ENCODE peak calls at places on chromosomes 16 and 17, in seven cellular contexts. F, S, P, U, Z, J and Y are unnamed samples.

GRCh38 chr17:37147301-37147812 is 198.6 kb downstream of the AATF start:
- DNase-seq in P (no peak), J (no peak), Z (no peak), F (no peak), S (peak), U (peak), Y (no peak)

GRCh38 chr17:81298991-81299733 is 4.1 kb upstream of the SLC38A10 start:
- DNase-seq in U (no peak), J (no peak), Z (no peak), S (no peak), P (no peak), F (no peak), Y (no peak)

GRCh38 chr17:79214940-79215604 is 140.4 kb downstream of the ENGASE start:
- DNase-seq in S (no peak), Z (no peak), U (no peak), F (peak), J (no peak), P (no peak), Y (no peak)

GRCh38 chr17:39461911-39462641 is 790 bp downstream of the CDK12 start:
- DNase-seq in Z (peak), S (peak), P (peak), J (peak), F (peak), U (no peak), Y (no peak)

GRCh38 chr16:65415460-65415859 is 293.6 kb upstream of the CDH11 start:
- DNase-seq in U (peak), P (no peak), S (peak), F (no peak), Z (no peak), J (no peak), Y (no peak)

GRCh38 chr17:1931759-1932579 is 93.2 kb downstream of the RTN4RL1 start:
- DNase-seq in Z (no peak), S (peak), P (no peak), F (peak), J (no peak), U (peak), Y (no peak)

GRCh38 chr16:79076039-79076767 is 524.3 kb downstream of the MAF start:
- DNase-seq in J (no peak), Z (no peak), P (no peak), S (no peak), F (no peak), U (no peak), Y (no peak)

GRCh38 chr17:9271989-9272388 is 250.7 kb downstream of the NTN1 start:
- DNase-seq in F (no peak), J (peak), Z (no peak), U (no peak), S (no peak), P (no peak), Y (no peak)

GRCh38 chr17:74736423-74737298 is at the start of gene RAB37:
- DNase-seq in J (peak), P (no peak), F (no peak), U (peak), S (no peak), Z (no peak), Y (no peak)

GRCh38 chr16:27253526-27253930 is 15.0 kb downstream of the NSMCE1 start:
- DNase-seq in S (peak), P (no peak), F (no peak), U (peak), J (peak), Z (no peak), Y (peak)

GRCh38 chr17:12691173-12691572 is 25.5 kb downstream of the MYOCD start:
- DNase-seq in P (no peak), F (no peak), S (peak), J (no peak), U (no peak), Z (peak), Y (no peak)

GRCh38 chr16:67961551-67961957 is 6.9 kb downstream of the SLC12A4 start:
- DNase-seq in S (no peak), J (no peak), Z (no peak), U (no peak), F (peak), P (no peak), Y (no peak)

GRCh38 chr17:4833941-4834501 is 881 bp downstream of the MINK1 start:
- DNase-seq in F (no peak), J (peak), P (no peak), U (peak), Z (peak), S (peak), Y (no peak)

GRCh38 chr17:36055921-36056320 is 8.2 kb upstream of the CCL18 start:
- DNase-seq in Z (no peak), U (no peak), S (no peak), P (no peak), F (no peak), J (no peak), Y (no peak)

GRCh38 chr17:15981646-15982580 is 17.6 kb downstream of the ZSWIM7 start:
- DNase-seq in J (no peak), Z (no peak), P (no peak), U (peak), F (no peak), S (peak), Y (no peak)

GRCh38 chr17:4329838-4330237 is 36.6 kb downstream of the UBE2G1 start:
- DNase-seq in J (no peak), S (peak), P (no peak), U (peak), F (no peak), Z (no peak), Y (no peak)

GRCh38 chr16:1913327-1914083 is 4.7 kb downstream of the HS3ST6 start:
- DNase-seq in J (no peak), F (peak), P (no peak), S (no peak), U (no peak), Z (no peak), Y (no peak)

GRCh38 chr16:11494433-11494832 is 92.3 kb downstream of the LITAF start:
- DNase-seq in U (no peak), F (no peak), J (no peak), P (no peak), S (no peak), Z (no peak), Y (no peak)

GRCh38 chr17:32627233-32628008 is 140.6 kb downstream of the CDK5R1 start:
- DNase-seq in J (no peak), P (no peak), U (peak), F (peak), Z (no peak), S (peak), Y (no peak)

GRCh38 chr16:1961651-1962067 is 2.3 kb downstream of the NDUFB10 start:
- DNase-seq in F (no peak), U (no peak), P (no peak), Z (no peak), J (peak), S (no peak), Y (no peak)

GRCh38 chr16:77556203-77556602 is 121.4 kb upstream of the ADAMTS18 start:
- DNase-seq in Z (no peak), S (peak), F (no peak), U (no peak), P (no peak), J (no peak), Y (no peak)

GRCh38 chr17:31067699-31068184 is 27.0 kb upstream of the NF1 start:
- DNase-seq in Z (no peak), U (peak), J (peak), S (peak), F (no peak), P (no peak), Y (no peak)

GRCh38 chr17:72121164-72122001 is 563 bp downstream of the SOX9 start:
- DNase-seq in F (peak), J (peak), Z (no peak), S (peak), P (no peak), U (peak), Y (peak)

GRCh38 chr17:50184057-50184456 is 17.4 kb downstream of the COL1A1 start:
- DNase-seq in Z (no peak), U (peak), P (no peak), F (no peak), S (peak), J (no peak), Y (no peak)

GRCh38 chr17:41948747-41949460 is 17.7 kb upstream of the CNP start:
- DNase-seq in F (no peak), Z (no peak), S (no peak), U (no peak), J (no peak), P (no peak), Y (no peak)

GRCh38 chr17:17849147-17849820 is 12.5 kb upstream of the SREBF1 start:
- DNase-seq in P (peak), U (peak), S (peak), F (no peak), J (peak), Z (peak), Y (no peak)

GRCh38 chr16:630815-631405 is at the start of gene WFIKKN1:
- DNase-seq in J (no peak), U (no peak), Z (no peak), S (no peak), F (no peak), P (no peak), Y (peak)

GRCh38 chr17:67477687-67478086 is 100.6 kb downstream of the PITPNC1 start:
- DNase-seq in F (no peak), Z (no peak), U (peak), J (no peak), S (peak), P (peak), Y (no peak)

GRCh38 chr17:57355090-57355859 is 99.0 kb downstream of the MSI2 start:
- DNase-seq in U (no peak), S (peak), Z (no peak), F (peak), J (peak), P (no peak), Y (no peak)

GRCh38 chr16:35431829-35432663 is 1972.6 kb downstream of the TP53TG3F start:
- DNase-seq in F (no peak), Z (no peak), J (peak), U (peak), S (no peak), P (no peak), Y (no peak)

GRCh38 chr17:19411641-19412040 is 609 bp downstream of the RNF112 start:
- DNase-seq in S (no peak), J (no peak), P (no peak), F (no peak), U (no peak), Z (no peak), Y (no peak)

GRCh38 chr16:27759301-27759871 is 209.4 kb downstream of the KATNIP start:
- DNase-seq in S (peak), U (peak), F (no peak), P (no peak), Z (no peak), J (peak), Y (no peak)

GRCh38 chr16:88344411-88345030 is 38.2 kb upstream of the ZNF469 start:
- DNase-seq in J (no peak), F (no peak), P (no peak), Z (no peak), U (no peak), S (no peak), Y (no peak)

GRCh38 chr17:44217738-44218343 is 1.6 kb downstream of the UBTF start:
- DNase-seq in S (no peak), F (no peak), U (no peak), P (no peak), Z (no peak), J (no peak), Y (no peak)

GRCh38 chr16:46884513-46885293 is 541 bp downstream of the GPT2 start:
- DNase-seq in F (no peak), P (no peak), Z (no peak), J (no peak), S (peak), U (peak), Y (no peak)